ENCODE peak calls at places on chromosomes 13 and 19, in seven cellular contexts. One of them, this sample, is unnamed.
A peak's percentile ranks its signal among the peaks of the same experiment; 100 is the strongest.

GRCh38 chr19:17950310-17951150 is 16.4 kb upstream of the KCNN1 start:
- DNase-seq in RWPE1: no peak
- DNase-seq in lung: no peak
- DNase-seq in body of pancreas: no peak
- DNase-seq in IMR-90: no peak
- DNase-seq in OCI-LY7: no peak
- DNase-seq in CD8-positive, alpha-beta memory T cell: peak; percentile 68
- DNase-seq in this sample: no peak

GRCh38 chr13:64154514-64154913 is 2738.9 kb upstream of the PCDH20 start:
- DNase-seq in RWPE1: no peak
- DNase-seq in body of pancreas: no peak
- DNase-seq in CD8-positive, alpha-beta memory T cell: no peak
- DNase-seq in OCI-LY7: no peak
- DNase-seq in lung: no peak
- DNase-seq in IMR-90: peak; percentile 40
- DNase-seq in this sample: no peak

GRCh38 chr19:51292971-51293370 is 18.5 kb upstream of the IGLON5 start:
- DNase-seq in CD8-positive, alpha-beta memory T cell: no peak
- DNase-seq in IMR-90: no peak
- DNase-seq in lung: no peak
- DNase-seq in OCI-LY7: no peak
- DNase-seq in body of pancreas: no peak
- DNase-seq in RWPE1: no peak
- DNase-seq in this sample: no peak

GRCh38 chr13:40534456-40534855 is 132.0 kb downstream of the FOXO1 start:
- DNase-seq in CD8-positive, alpha-beta memory T cell: no peak
- DNase-seq in RWPE1: no peak
- DNase-seq in OCI-LY7: no peak
- DNase-seq in IMR-90: no peak
- DNase-seq in body of pancreas: peak; percentile 67
- DNase-seq in lung: no peak
- DNase-seq in this sample: no peak

GRCh38 chr19:35557539-35558399 is 5.7 kb downstream of the ATP4A start:
- DNase-seq in OCI-LY7: peak; percentile 35
- DNase-seq in IMR-90: peak; percentile 33
- DNase-seq in RWPE1: peak; percentile 40
- DNase-seq in body of pancreas: peak; percentile 85
- DNase-seq in lung: peak; percentile 71
- DNase-seq in CD8-positive, alpha-beta memory T cell: peak; percentile 51
- DNase-seq in this sample: no peak

GRCh38 chr19:43562698-43563241 is 12.6 kb downstream of the XRCC1 start:
- DNase-seq in OCI-LY7: peak; percentile 25
- DNase-seq in IMR-90: peak; percentile 76
- DNase-seq in body of pancreas: peak; percentile 35
- DNase-seq in lung: peak; percentile 72
- DNase-seq in RWPE1: no peak
- DNase-seq in CD8-positive, alpha-beta memory T cell: peak; percentile 78
- DNase-seq in this sample: peak; percentile 20

GRCh38 chr13:46297338-46297737 is 85.6 kb downstream of the LRRC63 start:
- DNase-seq in OCI-LY7: no peak
- DNase-seq in IMR-90: peak; percentile 7
- DNase-seq in body of pancreas: no peak
- DNase-seq in CD8-positive, alpha-beta memory T cell: no peak
- DNase-seq in RWPE1: no peak
- DNase-seq in lung: no peak
- DNase-seq in this sample: no peak

GRCh38 chr13:85148009-85148408 is 651.2 kb downstream of the SLITRK6 start:
- DNase-seq in body of pancreas: no peak
- DNase-seq in RWPE1: no peak
- DNase-seq in OCI-LY7: no peak
- DNase-seq in IMR-90: no peak
- DNase-seq in lung: no peak
- DNase-seq in CD8-positive, alpha-beta memory T cell: no peak
- DNase-seq in this sample: no peak

GRCh38 chr13:41454170-41454569 is 3.2 kb upstream of the RGCC start:
- DNase-seq in OCI-LY7: no peak
- DNase-seq in body of pancreas: no peak
- DNase-seq in CD8-positive, alpha-beta memory T cell: no peak
- DNase-seq in RWPE1: no peak
- DNase-seq in lung: no peak
- DNase-seq in IMR-90: no peak
- DNase-seq in this sample: no peak

GRCh38 chr13:51865838-51866237 is 4.1 kb downstream of the CCDC70 start:
- DNase-seq in IMR-90: no peak
- DNase-seq in CD8-positive, alpha-beta memory T cell: no peak
- DNase-seq in body of pancreas: no peak
- DNase-seq in RWPE1: no peak
- DNase-seq in lung: no peak
- DNase-seq in OCI-LY7: no peak
- DNase-seq in this sample: no peak
- H3K27ac ChIP-seq in IMR-90: no peak overlapping the region
- H3K27ac ChIP-seq in CD8-positive, alpha-beta memory T cell: no peak overlapping the region
- H3K27ac ChIP-seq in body of pancreas: no peak overlapping the region
- H3K27ac ChIP-seq in RWPE1: no peak overlapping the region
- H3K27ac ChIP-seq in lung: no peak overlapping the region
- H3K27ac ChIP-seq in OCI-LY7: no peak overlapping the region
- H3K27ac ChIP-seq in this sample: no peak overlapping the region

GRCh38 chr13:43354147-43354945 is 331.0 kb downstream of the DNAJC15 start:
- DNase-seq in body of pancreas: no peak
- DNase-seq in CD8-positive, alpha-beta memory T cell: no peak
- DNase-seq in RWPE1: no peak
- DNase-seq in lung: no peak
- DNase-seq in OCI-LY7: no peak
- DNase-seq in IMR-90: no peak
- DNase-seq in this sample: no peak

GRCh38 chr13:43355774-43356173 is 332.4 kb downstream of the DNAJC15 start:
- DNase-seq in RWPE1: no peak
- DNase-seq in lung: no peak
- DNase-seq in CD8-positive, alpha-beta memory T cell: no peak
- DNase-seq in IMR-90: no peak
- DNase-seq in body of pancreas: no peak
- DNase-seq in OCI-LY7: no peak
- DNase-seq in this sample: no peak

GRCh38 chr13:43357435-43358065 is 334.2 kb downstream of the DNAJC15 start:
- DNase-seq in body of pancreas: no peak
- DNase-seq in lung: no peak
- DNase-seq in CD8-positive, alpha-beta memory T cell: no peak
- DNase-seq in RWPE1: no peak
- DNase-seq in OCI-LY7: no peak
- DNase-seq in IMR-90: no peak
- DNase-seq in this sample: no peak

GRCh38 chr13:43359536-43359935 is 336.1 kb downstream of the DNAJC15 start:
- DNase-seq in IMR-90: no peak
- DNase-seq in body of pancreas: no peak
- DNase-seq in lung: no peak
- DNase-seq in OCI-LY7: no peak
- DNase-seq in CD8-positive, alpha-beta memory T cell: no peak
- DNase-seq in RWPE1: no peak
- DNase-seq in this sample: no peak

GRCh38 chr13:43356566-43356965 is 333.2 kb downstream of the DNAJC15 start:
- DNase-seq in body of pancreas: no peak
- DNase-seq in RWPE1: no peak
- DNase-seq in lung: no peak
- DNase-seq in OCI-LY7: no peak
- DNase-seq in CD8-positive, alpha-beta memory T cell: no peak
- DNase-seq in IMR-90: peak; percentile 10
- DNase-seq in this sample: no peak
- H3K27ac ChIP-seq in body of pancreas: no peak overlapping the region
- H3K27ac ChIP-seq in RWPE1: no peak overlapping the region
- H3K27ac ChIP-seq in lung: no peak overlapping the region
- H3K27ac ChIP-seq in OCI-LY7: no peak overlapping the region
- H3K27ac ChIP-seq in CD8-positive, alpha-beta memory T cell: no peak overlapping the region
- H3K27ac ChIP-seq in IMR-90: no peak overlapping the region
- H3K27ac ChIP-seq in this sample: no peak overlapping the region

GRCh38 chr19:38377052-38377451 is 2.7 kb downstream of the PSMD8 start:
- DNase-seq in body of pancreas: no peak
- DNase-seq in OCI-LY7: no peak
- DNase-seq in RWPE1: no peak
- DNase-seq in lung: no peak
- DNase-seq in CD8-positive, alpha-beta memory T cell: no peak
- DNase-seq in IMR-90: no peak
- DNase-seq in this sample: no peak

GRCh38 chr19:38375098-38375493 is 725 bp downstream of the PSMD8 start:
- DNase-seq in lung: no peak
- DNase-seq in CD8-positive, alpha-beta memory T cell: no peak
- DNase-seq in OCI-LY7: no peak
- DNase-seq in body of pancreas: no peak
- DNase-seq in IMR-90: peak; percentile 11
- DNase-seq in RWPE1: no peak
- DNase-seq in this sample: no peak

GRCh38 chr19:38375748-38376147 is 1.4 kb downstream of the PSMD8 start:
- DNase-seq in IMR-90: peak; percentile 20
- DNase-seq in lung: no peak
- DNase-seq in CD8-positive, alpha-beta memory T cell: no peak
- DNase-seq in RWPE1: no peak
- DNase-seq in body of pancreas: no peak
- DNase-seq in OCI-LY7: no peak
- DNase-seq in this sample: no peak

GRCh38 chr19:38374332-38375097 is at the start of gene PSMD8:
- DNase-seq in CD8-positive, alpha-beta memory T cell: peak; percentile 97
- DNase-seq in OCI-LY7: peak; percentile 100
- DNase-seq in body of pancreas: peak; percentile 99
- DNase-seq in IMR-90: peak; percentile 97
- DNase-seq in RWPE1: peak; percentile 97
- DNase-seq in lung: peak; percentile 100
- DNase-seq in this sample: peak; percentile 100

GRCh38 chr19:38376576-38376975 is 2.2 kb downstream of the PSMD8 start:
- DNase-seq in CD8-positive, alpha-beta memory T cell: no peak
- DNase-seq in RWPE1: no peak
- DNase-seq in OCI-LY7: no peak
- DNase-seq in body of pancreas: no peak
- DNase-seq in IMR-90: no peak
- DNase-seq in lung: no peak
- DNase-seq in this sample: no peak
- H3K27ac ChIP-seq in CD8-positive, alpha-beta memory T cell: no peak overlapping the region
- H3K27ac ChIP-seq in RWPE1: peak overlapping the region; percentile 88
- H3K27ac ChIP-seq in OCI-LY7: no peak overlapping the region
- H3K27ac ChIP-seq in body of pancreas: no peak overlapping the region
- H3K27ac ChIP-seq in IMR-90: no peak overlapping the region
- H3K27ac ChIP-seq in lung: no peak overlapping the region
- H3K27ac ChIP-seq in this sample: no peak overlapping the region

GRCh38 chr19:2702170-2703076 is at the start of gene GNG7:
- DNase-seq in lung: peak; percentile 94
- DNase-seq in OCI-LY7: peak; percentile 95
- DNase-seq in CD8-positive, alpha-beta memory T cell: peak; percentile 90
- DNase-seq in body of pancreas: peak; percentile 97
- DNase-seq in IMR-90: peak; percentile 61
- DNase-seq in RWPE1: peak; percentile 98
- DNase-seq in this sample: peak; percentile 97
- H3K27ac ChIP-seq in lung: peak within 1 kb of the TSS; percentile 70
- H3K27ac ChIP-seq in OCI-LY7: no peak within 1 kb of the TSS
- H3K27ac ChIP-seq in CD8-positive, alpha-beta memory T cell: no peak within 1 kb of the TSS
- H3K27ac ChIP-seq in body of pancreas: peak within 1 kb of the TSS; percentile 4
- H3K27ac ChIP-seq in IMR-90: no peak within 1 kb of the TSS
- H3K27ac ChIP-seq in RWPE1: no peak within 1 kb of the TSS
- H3K27ac ChIP-seq in this sample: peak within 1 kb of the TSS; percentile 90

DNA sequence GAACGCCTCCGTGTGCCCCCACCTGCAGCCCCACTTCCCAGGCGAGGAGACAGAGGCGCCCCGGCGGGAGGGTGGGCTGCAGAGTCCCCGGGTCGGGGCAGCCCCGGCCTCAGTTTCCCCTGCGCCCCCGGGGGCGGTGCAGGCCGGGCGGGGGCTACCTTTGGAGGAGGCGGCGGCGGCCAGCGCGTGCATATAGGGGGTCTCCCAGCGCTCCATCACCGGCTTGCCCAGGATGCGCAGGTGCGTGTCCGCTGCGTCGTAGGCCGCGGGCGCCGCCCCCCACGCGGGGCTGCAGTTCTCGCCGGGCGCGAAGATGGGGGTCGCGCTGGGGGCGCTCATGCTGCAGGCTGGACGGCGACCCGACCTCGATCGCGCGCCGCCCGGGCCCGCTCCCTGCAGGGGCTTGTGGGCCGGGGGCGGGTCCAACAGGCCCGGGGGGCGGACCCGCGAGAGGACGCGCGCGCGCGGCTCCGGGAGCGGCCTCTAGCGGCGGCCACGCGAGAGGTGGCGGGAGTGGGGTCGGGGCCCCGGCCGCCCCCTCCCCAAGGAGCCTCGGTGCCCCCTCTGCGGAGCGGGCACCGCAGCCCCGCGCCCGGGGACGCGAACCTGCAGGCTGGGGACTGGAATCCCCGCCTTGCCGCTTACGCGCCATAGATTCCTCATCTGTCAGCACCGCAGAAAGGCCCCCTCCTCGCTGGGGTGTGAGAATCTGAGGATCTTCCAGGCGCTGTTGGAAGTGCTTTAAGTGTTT is at the start of gene GAMT:
- DNase-seq in lung: no peak
- DNase-seq in body of pancreas: peak; percentile 55
- DNase-seq in CD8-positive, alpha-beta memory T cell: peak; percentile 52
- DNase-seq in OCI-LY7: peak; percentile 62
- DNase-seq in IMR-90: no peak
- DNase-seq in RWPE1: no peak
- DNase-seq in this sample: no peak
- H3K27ac ChIP-seq in lung: no peak within 1 kb of the TSS
- H3K27ac ChIP-seq in body of pancreas: peak within 1 kb of the TSS; percentile 87
- H3K27ac ChIP-seq in CD8-positive, alpha-beta memory T cell: peak within 1 kb of the TSS; percentile 31
- H3K27ac ChIP-seq in OCI-LY7: no peak within 1 kb of the TSS
- H3K27ac ChIP-seq in IMR-90: peak within 1 kb of the TSS; percentile 41
- H3K27ac ChIP-seq in RWPE1: peak within 1 kb of the TSS; percentile 81
- H3K27ac ChIP-seq in this sample: peak within 1 kb of the TSS; percentile 80

GRCh38 chr13:105908581-105908980 is 626.9 kb downstream of the EFNB2 start:
- DNase-seq in IMR-90: no peak
- DNase-seq in RWPE1: no peak
- DNase-seq in CD8-positive, alpha-beta memory T cell: no peak
- DNase-seq in lung: no peak
- DNase-seq in OCI-LY7: no peak
- DNase-seq in body of pancreas: no peak
- DNase-seq in this sample: no peak
- H3K27ac ChIP-seq in IMR-90: no peak overlapping the region
- H3K27ac ChIP-seq in RWPE1: no peak overlapping the region
- H3K27ac ChIP-seq in CD8-positive, alpha-beta memory T cell: no peak overlapping the region
- H3K27ac ChIP-seq in lung: no peak overlapping the region
- H3K27ac ChIP-seq in OCI-LY7: no peak overlapping the region
- H3K27ac ChIP-seq in body of pancreas: no peak overlapping the region
- H3K27ac ChIP-seq in this sample: no peak overlapping the region

DNA sequence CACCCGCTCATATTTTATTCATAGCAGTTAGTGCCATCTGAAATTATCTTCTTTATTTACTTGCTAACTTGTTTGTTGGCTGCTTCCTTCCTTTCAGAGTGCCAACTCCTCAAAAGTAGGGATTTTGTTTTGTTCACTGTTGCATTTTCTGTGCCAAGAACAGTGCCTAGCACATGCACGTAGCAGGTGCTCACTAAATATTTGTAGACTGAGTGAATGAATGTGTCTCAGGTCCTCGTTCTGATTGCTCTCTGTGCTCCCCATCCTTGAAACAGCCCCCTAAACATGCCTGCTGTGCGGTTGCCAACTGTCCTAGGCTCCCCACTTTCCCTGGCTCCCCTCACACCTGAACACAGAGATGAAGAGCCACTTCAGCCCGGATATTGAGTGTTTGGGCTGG is 1.5 kb downstream of the GIPC1 start:
- DNase-seq in body of pancreas: no peak
- DNase-seq in RWPE1: no peak
- DNase-seq in IMR-90: no peak
- DNase-seq in lung: no peak
- DNase-seq in OCI-LY7: no peak
- DNase-seq in CD8-positive, alpha-beta memory T cell: no peak
- DNase-seq in this sample: no peak
- H3K27ac ChIP-seq in body of pancreas: no peak overlapping the region
- H3K27ac ChIP-seq in RWPE1: peak overlapping the region; percentile 87
- H3K27ac ChIP-seq in IMR-90: peak overlapping the region; percentile 19
- H3K27ac ChIP-seq in lung: peak overlapping the region; percentile 65
- H3K27ac ChIP-seq in OCI-LY7: no peak overlapping the region
- H3K27ac ChIP-seq in CD8-positive, alpha-beta memory T cell: no peak overlapping the region
- H3K27ac ChIP-seq in this sample: peak overlapping the region; percentile 85